ENCODE peak calls at places on chromosomes 11 and 22, in seven cellular contexts. One of them, this sample, is unnamed.

GRCh38 chr11:35235498-35235897 is 96.5 kb downstream of the CD44 start:
- DNase-seq in IMR-90: no peak
- DNase-seq in trophoblast cell: no peak
- DNase-seq in neuronal stem cell: no peak
- DNase-seq in mesenchymal stem cell: no peak
- DNase-seq in H9: no peak
- DNase-seq in H1: no peak
- DNase-seq in this sample: no peak

GRCh38 chr11:68380786-68381622 is 68.6 kb downstream of the LRP5 start:
- DNase-seq in IMR-90: peak; percentile 11
- DNase-seq in trophoblast cell: no peak
- DNase-seq in neuronal stem cell: no peak
- DNase-seq in mesenchymal stem cell: peak; percentile 62
- DNase-seq in H9: no peak
- DNase-seq in H1: no peak
- DNase-seq in this sample: peak; percentile 26

GRCh38 chr11:57792060-57792541 is 30.5 kb downstream of the CTNND1 start:
- DNase-seq in IMR-90: peak; percentile 53
- DNase-seq in trophoblast cell: peak; percentile 33
- DNase-seq in neuronal stem cell: no peak
- DNase-seq in mesenchymal stem cell: peak; percentile 71
- DNase-seq in H9: no peak
- DNase-seq in H1: no peak
- DNase-seq in this sample: no peak

GRCh38 chr11:74284466-74284865 is 27.0 kb downstream of the P4HA3 start:
- DNase-seq in IMR-90: peak; percentile 40
- DNase-seq in trophoblast cell: no peak
- DNase-seq in neuronal stem cell: no peak
- DNase-seq in mesenchymal stem cell: no peak
- DNase-seq in H9: no peak
- DNase-seq in H1: no peak
- DNase-seq in this sample: no peak

GRCh38 chr11:60775420-60775961 is 9.6 kb upstream of the MS4A10 start:
- DNase-seq in IMR-90: peak; percentile 86
- DNase-seq in trophoblast cell: peak; percentile 80
- DNase-seq in neuronal stem cell: peak; percentile 88
- DNase-seq in mesenchymal stem cell: peak; percentile 86
- DNase-seq in H9: peak; percentile 94
- DNase-seq in H1: peak; percentile 90
- DNase-seq in this sample: peak; percentile 96

GRCh38 chr11:118663381-118663780 is 16.1 kb downstream of the TREH start:
- DNase-seq in IMR-90: no peak
- DNase-seq in trophoblast cell: no peak
- DNase-seq in neuronal stem cell: no peak
- DNase-seq in mesenchymal stem cell: no peak
- DNase-seq in H9: peak; percentile 24
- DNase-seq in H1: no peak
- DNase-seq in this sample: no peak

GRCh38 chr11:106021181-106021966 is 666 bp downstream of the MSANTD4 start:
- DNase-seq in IMR-90: peak; percentile 56
- DNase-seq in trophoblast cell: no peak
- DNase-seq in neuronal stem cell: no peak
- DNase-seq in mesenchymal stem cell: peak; percentile 70
- DNase-seq in H9: no peak
- DNase-seq in H1: no peak
- DNase-seq in this sample: no peak

GRCh38 chr22:47277001-47277400 is 514.6 kb downstream of the TBC1D22A start:
- DNase-seq in IMR-90: no peak
- DNase-seq in trophoblast cell: no peak
- DNase-seq in neuronal stem cell: no peak
- DNase-seq in mesenchymal stem cell: no peak
- DNase-seq in H9: no peak
- DNase-seq in H1: no peak
- DNase-seq in this sample: no peak

GRCh38 chr11:84524422-84525051 is 1102.6 kb downstream of the DLG2 start:
- DNase-seq in IMR-90: peak; percentile 25
- DNase-seq in trophoblast cell: no peak
- DNase-seq in neuronal stem cell: no peak
- DNase-seq in mesenchymal stem cell: peak; percentile 28
- DNase-seq in H9: no peak
- DNase-seq in H1: no peak
- DNase-seq in this sample: peak; percentile 21

GRCh38 chr11:1384206-1384965 is 5.3 kb upstream of the BRSK2 start:
- DNase-seq in IMR-90: peak; percentile 19
- DNase-seq in trophoblast cell: no peak
- DNase-seq in neuronal stem cell: no peak
- DNase-seq in mesenchymal stem cell: no peak
- DNase-seq in H9: no peak
- DNase-seq in H1: no peak
- DNase-seq in this sample: no peak

GRCh38 chr11:11304572-11304971 is 48.5 kb downstream of the CSNK2A3 start:
- DNase-seq in IMR-90: no peak
- DNase-seq in trophoblast cell: no peak
- DNase-seq in neuronal stem cell: no peak
- DNase-seq in mesenchymal stem cell: no peak
- DNase-seq in H9: no peak
- DNase-seq in H1: no peak
- DNase-seq in this sample: no peak

DNA sequence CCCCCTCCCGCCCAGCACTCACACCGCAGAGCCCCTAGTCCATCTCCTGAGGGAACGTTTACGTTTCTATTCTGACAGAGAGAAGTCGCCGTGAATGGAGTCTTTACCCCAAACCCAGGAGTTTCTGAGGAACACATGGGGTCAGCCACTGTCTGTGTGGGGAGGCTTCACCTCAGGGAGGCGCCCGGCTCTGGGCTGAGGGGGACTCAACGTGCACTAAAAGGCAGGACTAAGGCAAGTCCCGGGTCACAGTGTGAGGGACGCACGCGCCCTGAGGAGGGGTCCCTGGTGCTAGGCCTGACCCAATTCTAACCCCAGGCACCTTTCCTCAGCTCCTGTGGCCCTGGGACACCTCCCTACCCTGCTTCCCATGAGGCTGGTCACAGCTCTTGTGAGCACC is 32.5 kb upstream of the IGLL5 start:
- DNase-seq in IMR-90: no peak
- DNase-seq in trophoblast cell: no peak
- DNase-seq in neuronal stem cell: no peak
- DNase-seq in mesenchymal stem cell: no peak
- DNase-seq in H9: no peak
- DNase-seq in H1: no peak
- DNase-seq in this sample: no peak
- H3K4ac ChIP-seq in IMR-90: no peak overlapping the region
- H3K4ac ChIP-seq in trophoblast cell: no peak overlapping the region
- H3K4ac ChIP-seq in neuronal stem cell: no peak overlapping the region
- H3K4ac ChIP-seq in mesenchymal stem cell: no peak overlapping the region
- H3K4ac ChIP-seq in H9: no peak overlapping the region
- H3K4ac ChIP-seq in H1: no peak overlapping the region
- H3K4ac ChIP-seq in this sample: no peak overlapping the region

GRCh38 chr11:128324051-128324481 is 263.3 kb downstream of the ETS1 start:
- DNase-seq in IMR-90: no peak
- DNase-seq in trophoblast cell: no peak
- DNase-seq in neuronal stem cell: no peak
- DNase-seq in mesenchymal stem cell: no peak
- DNase-seq in H9: no peak
- DNase-seq in H1: no peak
- DNase-seq in this sample: no peak
- H3K4ac ChIP-seq in IMR-90: no peak overlapping the region
- H3K4ac ChIP-seq in trophoblast cell: no peak overlapping the region
- H3K4ac ChIP-seq in neuronal stem cell: no peak overlapping the region
- H3K4ac ChIP-seq in mesenchymal stem cell: no peak overlapping the region
- H3K4ac ChIP-seq in H9: no peak overlapping the region
- H3K4ac ChIP-seq in H1: no peak overlapping the region
- H3K4ac ChIP-seq in this sample: no peak overlapping the region

GRCh38 chr22:20632082-20632481 is 124.7 kb downstream of the MED15 start:
- DNase-seq in IMR-90: no peak
- DNase-seq in trophoblast cell: no peak
- DNase-seq in neuronal stem cell: no peak
- DNase-seq in mesenchymal stem cell: no peak
- DNase-seq in H9: no peak
- DNase-seq in H1: no peak
- DNase-seq in this sample: no peak

GRCh38 chr22:20634560-20635226 is 127.3 kb downstream of the MED15 start:
- DNase-seq in IMR-90: no peak
- DNase-seq in trophoblast cell: no peak
- DNase-seq in neuronal stem cell: no peak
- DNase-seq in mesenchymal stem cell: no peak
- DNase-seq in H9: no peak
- DNase-seq in H1: no peak
- DNase-seq in this sample: no peak

GRCh38 chr22:20630873-20631617 is 123.6 kb downstream of the MED15 start:
- DNase-seq in IMR-90: no peak
- DNase-seq in trophoblast cell: no peak
- DNase-seq in neuronal stem cell: no peak
- DNase-seq in mesenchymal stem cell: no peak
- DNase-seq in H9: no peak
- DNase-seq in H1: no peak
- DNase-seq in this sample: no peak

GRCh38 chr22:20635227-20635591 is 127.8 kb downstream of the MED15 start:
- DNase-seq in IMR-90: no peak
- DNase-seq in trophoblast cell: no peak
- DNase-seq in neuronal stem cell: no peak
- DNase-seq in mesenchymal stem cell: no peak
- DNase-seq in H9: no peak
- DNase-seq in H1: no peak
- DNase-seq in this sample: no peak

DNA sequence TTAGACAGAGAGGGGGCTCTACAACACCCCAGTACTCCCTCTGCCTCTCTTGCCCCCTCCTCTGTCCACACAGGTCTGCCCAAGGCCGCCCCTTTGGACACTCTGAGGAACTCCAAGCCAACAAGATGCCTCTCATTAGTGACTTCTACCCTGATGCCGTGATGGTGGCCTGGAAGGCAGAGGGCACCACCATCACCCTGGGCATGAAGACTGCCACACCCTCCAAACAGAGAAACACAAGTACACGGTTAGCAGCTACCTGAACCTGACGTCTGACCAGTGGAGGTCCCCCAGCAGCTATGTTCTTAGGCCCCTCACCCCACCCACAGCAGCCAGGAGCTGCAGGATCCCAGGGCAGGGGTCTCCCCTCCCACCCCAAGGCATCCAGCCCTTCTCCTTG is 125.1 kb downstream of the MED15 start:
- DNase-seq in IMR-90: no peak
- DNase-seq in trophoblast cell: no peak
- DNase-seq in neuronal stem cell: no peak
- DNase-seq in mesenchymal stem cell: no peak
- DNase-seq in H9: no peak
- DNase-seq in H1: no peak
- DNase-seq in this sample: no peak
- H3K4ac ChIP-seq in IMR-90: no peak overlapping the region
- H3K4ac ChIP-seq in trophoblast cell: no peak overlapping the region
- H3K4ac ChIP-seq in neuronal stem cell: no peak overlapping the region
- H3K4ac ChIP-seq in mesenchymal stem cell: no peak overlapping the region
- H3K4ac ChIP-seq in H9: no peak overlapping the region
- H3K4ac ChIP-seq in H1: no peak overlapping the region
- H3K4ac ChIP-seq in this sample: no peak overlapping the region

DNA sequence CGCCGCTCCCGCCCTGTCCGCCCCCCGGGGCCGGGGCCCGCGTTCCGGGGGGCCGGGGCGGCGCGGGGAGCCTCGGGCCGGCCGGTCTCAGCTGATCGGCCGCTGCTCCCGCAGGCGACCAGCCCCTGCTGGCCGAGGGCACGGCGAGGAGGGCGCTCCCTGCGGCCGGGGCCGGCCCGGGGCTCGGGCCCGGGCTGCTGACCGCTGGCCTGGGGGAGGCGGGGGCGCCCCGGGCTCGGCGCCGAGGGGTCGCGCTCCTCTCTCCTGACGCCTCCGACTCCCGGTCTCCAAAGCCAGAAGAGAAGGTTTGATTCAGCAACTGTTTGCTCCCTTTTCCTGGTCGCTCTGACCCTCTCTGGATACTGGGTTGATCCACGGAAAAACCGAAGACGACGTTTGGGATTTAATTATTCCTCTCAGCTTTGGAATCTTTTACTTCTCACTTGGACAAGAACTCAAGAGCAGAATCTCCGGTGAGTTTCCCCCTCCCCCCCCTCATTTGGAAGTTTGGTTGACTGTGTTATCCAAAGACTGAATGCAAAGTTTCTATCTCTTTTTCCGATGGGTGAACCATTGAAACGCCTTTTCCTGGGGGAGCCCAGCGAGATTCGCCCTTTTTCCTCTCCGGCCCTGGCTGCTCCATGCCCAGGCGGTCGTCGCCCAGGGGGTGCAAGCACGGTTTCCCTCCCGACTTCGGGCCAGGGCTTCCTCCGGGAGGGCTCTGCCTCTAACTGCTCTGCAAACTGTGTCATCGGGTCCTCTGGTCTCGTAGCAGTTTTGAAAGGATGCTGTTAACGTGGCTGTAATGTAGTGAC is 721 bp downstream of the KDM2A start:
- DNase-seq in IMR-90: no peak
- DNase-seq in trophoblast cell: no peak
- DNase-seq in neuronal stem cell: peak; percentile 11
- DNase-seq in mesenchymal stem cell: peak; percentile 41
- DNase-seq in H9: no peak
- DNase-seq in H1: no peak
- DNase-seq in this sample: peak; percentile 41
- H3K4ac ChIP-seq in IMR-90: peak overlapping the region; percentile 87
- H3K4ac ChIP-seq in trophoblast cell: peak overlapping the region; percentile 98
- H3K4ac ChIP-seq in neuronal stem cell: no peak overlapping the region
- H3K4ac ChIP-seq in mesenchymal stem cell: peak overlapping the region; percentile 84
- H3K4ac ChIP-seq in H9: no peak overlapping the region
- H3K4ac ChIP-seq in H1: no peak overlapping the region
- H3K4ac ChIP-seq in this sample: peak overlapping the region; percentile 97

DNA sequence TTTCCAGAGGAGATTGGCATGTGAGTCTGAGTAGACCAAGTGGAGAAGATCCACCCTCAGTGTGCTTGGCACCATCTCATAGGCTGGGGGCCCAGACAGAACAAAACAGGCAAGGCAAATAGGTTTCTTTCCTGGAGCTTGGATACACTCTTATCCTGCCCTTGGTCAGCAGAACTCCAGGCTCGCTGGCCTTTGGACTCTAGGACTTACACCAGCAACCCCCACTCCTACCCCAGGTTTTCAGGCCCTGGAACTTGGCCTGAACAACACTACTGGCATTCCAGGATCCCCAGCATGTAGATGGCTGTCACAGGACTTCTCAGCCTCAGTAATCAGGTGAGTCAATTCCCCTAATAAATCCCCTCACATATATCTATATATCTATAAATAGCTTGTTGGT is 637.7 kb downstream of the OPCML start:
- DNase-seq in IMR-90: no peak
- DNase-seq in trophoblast cell: no peak
- DNase-seq in neuronal stem cell: no peak
- DNase-seq in mesenchymal stem cell: no peak
- DNase-seq in H9: no peak
- DNase-seq in H1: no peak
- DNase-seq in this sample: no peak
- H3K4ac ChIP-seq in IMR-90: no peak overlapping the region
- H3K4ac ChIP-seq in trophoblast cell: no peak overlapping the region
- H3K4ac ChIP-seq in neuronal stem cell: no peak overlapping the region
- H3K4ac ChIP-seq in mesenchymal stem cell: no peak overlapping the region
- H3K4ac ChIP-seq in H9: no peak overlapping the region
- H3K4ac ChIP-seq in H1: no peak overlapping the region
- H3K4ac ChIP-seq in this sample: no peak overlapping the region

This sample was measured in mesendoderm.